ENCODE peak calls at places on chromosome 17, in eight cellular contexts. One of them, this sample, is unnamed.
A peak's percentile ranks its signal among the peaks of the same experiment; 100 is the strongest.

GRCh38 chr17:72030067-72030899 is 90.5 kb upstream of the SOX9 start:
- DNase-seq in uterus: peak; percentile 16
- DNase-seq in esophagus squamous epithelium: no peak
- DNase-seq in brain microvascular endothelial cell: peak; percentile 52
- DNase-seq in pancreas: peak; percentile 27
- DNase-seq in aorta: peak; percentile 50
- DNase-seq in prostate gland: no peak
- DNase-seq in heart right ventricle: peak; percentile 15
- DNase-seq in this sample: peak; percentile 36

GRCh38 chr17:29881256-29881655 is 48.8 kb downstream of the SSH2 start:
- DNase-seq in pancreas: no peak
- DNase-seq in brain microvascular endothelial cell: no peak
- DNase-seq in esophagus squamous epithelium: no peak
- DNase-seq in uterus: no peak
- DNase-seq in aorta: no peak
- DNase-seq in prostate gland: no peak
- DNase-seq in heart right ventricle: no peak
- DNase-seq in this sample: no peak

GRCh38 chr17:3911271-3912053 is 4.8 kb downstream of the P2RX1 start:
- DNase-seq in heart right ventricle: no peak
- DNase-seq in pancreas: no peak
- DNase-seq in aorta: peak; percentile 71
- DNase-seq in prostate gland: no peak
- DNase-seq in brain microvascular endothelial cell: no peak
- DNase-seq in uterus: no peak
- DNase-seq in esophagus squamous epithelium: no peak
- DNase-seq in this sample: peak; percentile 72

GRCh38 chr17:18970582-18971480 is 18.9 kb downstream of the SLC5A10 start:
- DNase-seq in brain microvascular endothelial cell: no peak
- DNase-seq in esophagus squamous epithelium: no peak
- DNase-seq in heart right ventricle: no peak
- DNase-seq in uterus: no peak
- DNase-seq in pancreas: no peak
- DNase-seq in prostate gland: no peak
- DNase-seq in aorta: no peak
- DNase-seq in this sample: no peak

GRCh38 chr17:17935321-17936271 is 36.6 kb downstream of the TOM1L2 start:
- DNase-seq in aorta: peak; percentile 66
- DNase-seq in esophagus squamous epithelium: no peak
- DNase-seq in heart right ventricle: no peak
- DNase-seq in uterus: no peak
- DNase-seq in pancreas: no peak
- DNase-seq in prostate gland: no peak
- DNase-seq in brain microvascular endothelial cell: peak; percentile 86
- DNase-seq in this sample: no peak

GRCh38 chr17:1779571-1780074 is 17.8 kb downstream of the SERPINF1 start:
- DNase-seq in brain microvascular endothelial cell: peak; percentile 94
- DNase-seq in esophagus squamous epithelium: no peak
- DNase-seq in uterus: peak; percentile 88
- DNase-seq in prostate gland: peak; percentile 76
- DNase-seq in pancreas: peak; percentile 38
- DNase-seq in aorta: peak; percentile 84
- DNase-seq in heart right ventricle: peak; percentile 58
- DNase-seq in this sample: no peak

GRCh38 chr17:17360087-17360730 is 57.0 kb downstream of the NT5M start:
- DNase-seq in brain microvascular endothelial cell: no peak
- DNase-seq in prostate gland: no peak
- DNase-seq in aorta: no peak
- DNase-seq in heart right ventricle: no peak
- DNase-seq in uterus: no peak
- DNase-seq in esophagus squamous epithelium: no peak
- DNase-seq in pancreas: no peak
- DNase-seq in this sample: no peak

GRCh38 chr17:19269641-19270040 is 32.5 kb downstream of the EPN2 start:
- DNase-seq in uterus: no peak
- DNase-seq in pancreas: no peak
- DNase-seq in esophagus squamous epithelium: no peak
- DNase-seq in aorta: no peak
- DNase-seq in prostate gland: no peak
- DNase-seq in brain microvascular endothelial cell: no peak
- DNase-seq in heart right ventricle: no peak
- DNase-seq in this sample: no peak

GRCh38 chr17:9162275-9162985 is 141.1 kb downstream of the NTN1 start:
- DNase-seq in pancreas: no peak
- DNase-seq in aorta: peak; percentile 87
- DNase-seq in uterus: no peak
- DNase-seq in esophagus squamous epithelium: no peak
- DNase-seq in prostate gland: no peak
- DNase-seq in heart right ventricle: no peak
- DNase-seq in brain microvascular endothelial cell: no peak
- DNase-seq in this sample: peak; percentile 92

GRCh38 chr17:82568997-82569393 is 49.5 kb downstream of the FOXK2 start:
- DNase-seq in heart right ventricle: no peak
- DNase-seq in esophagus squamous epithelium: no peak
- DNase-seq in prostate gland: no peak
- DNase-seq in uterus: no peak
- DNase-seq in aorta: no peak
- DNase-seq in brain microvascular endothelial cell: no peak
- DNase-seq in pancreas: no peak
- DNase-seq in this sample: no peak

GRCh38 chr17:83177611-83178532 is 98.5 kb downstream of the METRNL start:
- DNase-seq in esophagus squamous epithelium: no peak
- DNase-seq in aorta: no peak
- DNase-seq in prostate gland: no peak
- DNase-seq in brain microvascular endothelial cell: no peak
- DNase-seq in heart right ventricle: no peak
- DNase-seq in uterus: peak; percentile 10
- DNase-seq in pancreas: peak; percentile 5
- DNase-seq in this sample: no peak

GRCh38 chr17:29136998-29137730 is 43.0 kb downstream of the MYO18A start:
- DNase-seq in pancreas: no peak
- DNase-seq in uterus: no peak
- DNase-seq in aorta: no peak
- DNase-seq in heart right ventricle: no peak
- DNase-seq in brain microvascular endothelial cell: no peak
- DNase-seq in prostate gland: no peak
- DNase-seq in esophagus squamous epithelium: no peak
- DNase-seq in this sample: no peak

GRCh38 chr17:18332909-18333489 is 17.9 kb downstream of the SMCR8 start:
- DNase-seq in heart right ventricle: no peak
- DNase-seq in prostate gland: no peak
- DNase-seq in brain microvascular endothelial cell: no peak
- DNase-seq in uterus: no peak
- DNase-seq in pancreas: no peak
- DNase-seq in esophagus squamous epithelium: no peak
- DNase-seq in aorta: no peak
- DNase-seq in this sample: no peak

GRCh38 chr17:27861979-27862378 is 31.2 kb downstream of the LYRM9 start:
- DNase-seq in heart right ventricle: no peak
- DNase-seq in aorta: no peak
- DNase-seq in pancreas: no peak
- DNase-seq in uterus: no peak
- DNase-seq in brain microvascular endothelial cell: no peak
- DNase-seq in prostate gland: no peak
- DNase-seq in esophagus squamous epithelium: no peak
- DNase-seq in this sample: no peak

GRCh38 chr17:30235386-30236296 is at the start of gene SLC6A4:
- DNase-seq in uterus: no peak
- DNase-seq in brain microvascular endothelial cell: no peak
- DNase-seq in heart right ventricle: no peak
- DNase-seq in aorta: no peak
- DNase-seq in esophagus squamous epithelium: no peak
- DNase-seq in pancreas: no peak
- DNase-seq in prostate gland: no peak
- DNase-seq in this sample: peak; percentile 86

GRCh38 chr17:55482591-55483389 is 28.5 kb downstream of the SMIM36 start:
- DNase-seq in esophagus squamous epithelium: no peak
- DNase-seq in heart right ventricle: no peak
- DNase-seq in pancreas: no peak
- DNase-seq in brain microvascular endothelial cell: no peak
- DNase-seq in aorta: no peak
- DNase-seq in uterus: no peak
- DNase-seq in prostate gland: no peak
- DNase-seq in this sample: no peak

GRCh38 chr17:67582632-67583230 is 135.0 kb upstream of the NOL11 start:
- DNase-seq in esophagus squamous epithelium: no peak
- DNase-seq in pancreas: peak; percentile 83
- DNase-seq in aorta: no peak
- DNase-seq in prostate gland: peak; percentile 91
- DNase-seq in heart right ventricle: no peak
- DNase-seq in brain microvascular endothelial cell: no peak
- DNase-seq in uterus: peak; percentile 37
- DNase-seq in this sample: no peak

GRCh38 chr17:10115536-10115932 is 82.9 kb downstream of the GAS7 start:
- DNase-seq in aorta: no peak
- DNase-seq in prostate gland: no peak
- DNase-seq in pancreas: no peak
- DNase-seq in esophagus squamous epithelium: no peak
- DNase-seq in brain microvascular endothelial cell: no peak
- DNase-seq in heart right ventricle: no peak
- DNase-seq in uterus: no peak
- DNase-seq in this sample: no peak

GRCh38 chr17:388087-388486 is 35.5 kb upstream of the RPH3AL start:
- DNase-seq in aorta: no peak
- DNase-seq in prostate gland: no peak
- DNase-seq in heart right ventricle: no peak
- DNase-seq in uterus: no peak
- DNase-seq in esophagus squamous epithelium: no peak
- DNase-seq in brain microvascular endothelial cell: no peak
- DNase-seq in pancreas: no peak
- DNase-seq in this sample: no peak

GRCh38 chr17:393806-394717 is 41.5 kb upstream of the RPH3AL start:
- DNase-seq in pancreas: no peak
- DNase-seq in uterus: no peak
- DNase-seq in aorta: peak; percentile 29
- DNase-seq in prostate gland: no peak
- DNase-seq in brain microvascular endothelial cell: no peak
- DNase-seq in heart right ventricle: no peak
- DNase-seq in esophagus squamous epithelium: no peak
- DNase-seq in this sample: no peak

GRCh38 chr17:391850-392249 is 39.2 kb upstream of the RPH3AL start:
- DNase-seq in prostate gland: no peak
- DNase-seq in uterus: no peak
- DNase-seq in aorta: no peak
- DNase-seq in pancreas: no peak
- DNase-seq in heart right ventricle: no peak
- DNase-seq in brain microvascular endothelial cell: no peak
- DNase-seq in esophagus squamous epithelium: no peak
- DNase-seq in this sample: no peak

GRCh38 chr17:386145-386876 is 33.7 kb upstream of the RPH3AL start:
- DNase-seq in aorta: peak; percentile 84
- DNase-seq in brain microvascular endothelial cell: peak; percentile 12
- DNase-seq in prostate gland: peak; percentile 53
- DNase-seq in esophagus squamous epithelium: no peak
- DNase-seq in uterus: peak; percentile 74
- DNase-seq in pancreas: peak; percentile 87
- DNase-seq in heart right ventricle: peak; percentile 88
- DNase-seq in this sample: peak; percentile 99

DNA sequence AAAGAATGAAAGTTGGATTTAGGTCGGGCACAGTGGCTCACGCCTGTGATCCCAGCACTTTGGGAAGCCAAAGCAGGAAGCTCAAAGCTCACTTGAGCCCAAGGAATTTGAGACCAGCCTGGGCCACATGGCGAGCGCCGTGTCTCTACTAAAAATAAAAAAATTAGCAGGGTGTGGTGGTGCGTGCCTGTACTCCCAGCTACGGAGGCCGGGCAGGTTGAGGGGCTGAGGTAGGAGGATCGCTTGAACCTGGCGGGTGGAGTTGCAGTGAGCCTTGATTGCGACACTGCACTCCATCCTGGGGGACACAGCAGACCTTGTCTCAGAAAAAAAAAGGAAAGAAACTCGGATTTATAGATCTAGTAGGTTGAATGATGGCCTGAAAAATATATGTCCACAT is 37.4 kb upstream of the RPH3AL start:
- DNase-seq in brain microvascular endothelial cell: no peak
- DNase-seq in prostate gland: no peak
- DNase-seq in heart right ventricle: no peak
- DNase-seq in pancreas: no peak
- DNase-seq in aorta: no peak
- DNase-seq in uterus: no peak
- DNase-seq in esophagus squamous epithelium: no peak
- DNase-seq in this sample: no peak
- H3K4me3 ChIP-seq in brain microvascular endothelial cell: no peak overlapping the region
- H3K4me3 ChIP-seq in prostate gland: no peak overlapping the region
- H3K4me3 ChIP-seq in heart right ventricle: no peak overlapping the region
- H3K4me3 ChIP-seq in pancreas: no peak overlapping the region
- H3K4me3 ChIP-seq in aorta: no peak overlapping the region
- H3K4me3 ChIP-seq in uterus: no peak overlapping the region
- H3K4me3 ChIP-seq in esophagus squamous epithelium: no peak overlapping the region
- H3K4me3 ChIP-seq in this sample: no peak overlapping the region

GRCh38 chr17:48642843-48643696 is 16.9 kb upstream of the HOXB9 start:
- DNase-seq in pancreas: no peak
- DNase-seq in aorta: no peak
- DNase-seq in prostate gland: no peak
- DNase-seq in brain microvascular endothelial cell: no peak
- DNase-seq in esophagus squamous epithelium: no peak
- DNase-seq in heart right ventricle: no peak
- DNase-seq in uterus: no peak
- DNase-seq in this sample: peak; percentile 51
- H3K27me3 ChIP-seq in pancreas: peaks cover 8% of the 10 kb centered on the region
- H3K27me3 ChIP-seq in aorta: no peaks in the 10 kb centered on the region
- H3K27me3 ChIP-seq in prostate gland: peaks cover 15% of the 10 kb centered on the region
- H3K27me3 ChIP-seq in brain microvascular endothelial cell: peaks cover 96% of the 10 kb centered on the region
- H3K27me3 ChIP-seq in esophagus squamous epithelium: peaks cover 100% of the 10 kb centered on the region
- H3K27me3 ChIP-seq in heart right ventricle: peaks cover 44% of the 10 kb centered on the region
- H3K27me3 ChIP-seq in uterus: peaks cover 4% of the 10 kb centered on the region
- H3K27me3 ChIP-seq in this sample: peaks cover 99% of the 10 kb centered on the region

GRCh38 chr17:15247891-15248529 is 17.1 kb downstream of the PMP22 start:
- DNase-seq in uterus: no peak
- DNase-seq in prostate gland: no peak
- DNase-seq in aorta: no peak
- DNase-seq in heart right ventricle: no peak
- DNase-seq in brain microvascular endothelial cell: no peak
- DNase-seq in pancreas: no peak
- DNase-seq in esophagus squamous epithelium: no peak
- DNase-seq in this sample: peak; percentile 76
- H3K36me3 ChIP-seq in uterus: no peaks in the 10 kb centered on the region
- H3K36me3 ChIP-seq in prostate gland: no peaks in the 10 kb centered on the region
- H3K36me3 ChIP-seq in aorta: peaks cover 10% of the 10 kb centered on the region
- H3K36me3 ChIP-seq in heart right ventricle: peaks cover 65% of the 10 kb centered on the region
- H3K36me3 ChIP-seq in brain microvascular endothelial cell: peaks cover 4% of the 10 kb centered on the region
- H3K36me3 ChIP-seq in pancreas: no peaks in the 10 kb centered on the region
- H3K36me3 ChIP-seq in esophagus squamous epithelium: no peaks in the 10 kb centered on the region
- H3K36me3 ChIP-seq in this sample: no peaks in the 10 kb centered on the region

GRCh38 chr17:48615212-48615962 is at the start of gene HOXB8:
- DNase-seq in aorta: no peak
- DNase-seq in esophagus squamous epithelium: no peak
- DNase-seq in heart right ventricle: no peak
- DNase-seq in brain microvascular endothelial cell: no peak
- DNase-seq in pancreas: no peak
- DNase-seq in uterus: no peak
- DNase-seq in prostate gland: no peak
- DNase-seq in this sample: no peak
- H3K4me3 ChIP-seq in aorta: no peak within 1 kb of the TSS
- H3K4me3 ChIP-seq in esophagus squamous epithelium: peak within 1 kb of the TSS; percentile 40
- H3K4me3 ChIP-seq in heart right ventricle: peak within 1 kb of the TSS; percentile 5
- H3K4me3 ChIP-seq in brain microvascular endothelial cell: peak within 1 kb of the TSS; percentile 12
- H3K4me3 ChIP-seq in pancreas: no peak within 1 kb of the TSS
- H3K4me3 ChIP-seq in uterus: no peak within 1 kb of the TSS
- H3K4me3 ChIP-seq in prostate gland: no peak within 1 kb of the TSS
- H3K4me3 ChIP-seq in this sample: no peak within 1 kb of the TSS